ENCODE peak calls at places on chromosomes 4 and X, in five cellular contexts. One of them, this sample, is unnamed. For H4K20me1, the result is how much of the 10 kb centered on the place peaks cover.

GRCh38 chrX:47843363-47843762 is 6.7 kb downstream of the ZNF81 start:
- DNase-seq in hepatocyte: no peak
- DNase-seq in neural progenitor cell: no peak
- DNase-seq in GM23338: no peak
- DNase-seq in PC-3: no peak
- DNase-seq in this sample: no peak

GRCh38 chrX:30301977-30302376 is 7.2 kb downstream of the NR0B1 start:
- DNase-seq in hepatocyte: peak
- DNase-seq in neural progenitor cell: peak
- DNase-seq in GM23338: peak
- DNase-seq in PC-3: peak
- DNase-seq in this sample: no peak

GRCh38 chr4:163895369-163896005 is 401.0 kb downstream of the TMA16 start:
- DNase-seq in hepatocyte: no peak
- DNase-seq in neural progenitor cell: no peak
- DNase-seq in GM23338: no peak
- DNase-seq in PC-3: no peak
- DNase-seq in this sample: no peak

GRCh38 chrX:48180811-48181210 is 15.8 kb downstream of the SSX5 start:
- DNase-seq in hepatocyte: no peak
- DNase-seq in neural progenitor cell: no peak
- DNase-seq in GM23338: no peak
- DNase-seq in PC-3: no peak
- DNase-seq in this sample: no peak

GRCh38 chrX:115968436-115969252 is 201.9 kb upstream of the AGTR2 start:
- DNase-seq in hepatocyte: peak
- DNase-seq in neural progenitor cell: peak
- DNase-seq in GM23338: peak
- DNase-seq in PC-3: no peak
- DNase-seq in this sample: no peak

GRCh38 chr4:105060628-105061027 is 86.0 kb upstream of the TET2 start:
- DNase-seq in hepatocyte: no peak
- DNase-seq in neural progenitor cell: no peak
- DNase-seq in GM23338: no peak
- DNase-seq in PC-3: peak
- DNase-seq in this sample: no peak

GRCh38 chrX:23385242-23385641 is 50.6 kb downstream of the PTCHD1 start:
- DNase-seq in hepatocyte: no peak
- DNase-seq in neural progenitor cell: no peak
- DNase-seq in GM23338: no peak
- DNase-seq in PC-3: no peak
- DNase-seq in this sample: no peak

GRCh38 chrX:136847874-136848273 is 32.7 kb downstream of the RBMX start:
- DNase-seq in hepatocyte: no peak
- DNase-seq in neural progenitor cell: no peak
- DNase-seq in GM23338: no peak
- DNase-seq in PC-3: no peak
- DNase-seq in this sample: no peak

GRCh38 chr4:102094474-102094873 is 250.8 kb downstream of the SLC39A8 start:
- DNase-seq in hepatocyte: no peak
- DNase-seq in neural progenitor cell: no peak
- DNase-seq in GM23338: no peak
- DNase-seq in PC-3: no peak
- DNase-seq in this sample: no peak

DNA sequence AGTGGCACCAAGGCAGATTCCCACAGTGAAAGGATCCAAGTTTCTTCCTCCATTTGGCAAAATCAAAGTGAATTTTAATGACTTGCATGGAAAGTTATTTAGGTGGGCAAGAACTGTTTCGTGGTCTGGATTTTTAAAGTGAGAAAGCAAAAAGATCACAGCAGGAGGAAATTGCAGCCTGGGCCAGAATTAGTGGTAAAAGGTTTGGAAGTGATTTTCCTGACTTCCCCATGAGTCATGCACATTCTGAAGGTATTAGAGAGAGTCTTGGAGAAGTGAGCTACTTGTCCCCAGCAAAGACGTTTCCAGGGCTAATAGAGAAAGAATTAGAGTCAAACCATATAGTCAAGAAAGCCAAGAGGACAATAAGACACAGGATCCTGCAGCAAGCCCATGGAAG is 207.8 kb downstream of the ANTXR2 start:
- DNase-seq in hepatocyte: no peak
- DNase-seq in neural progenitor cell: no peak
- DNase-seq in GM23338: no peak
- DNase-seq in PC-3: peak
- DNase-seq in this sample: no peak
- H4K20me1 ChIP-seq in hepatocyte: under half
- H4K20me1 ChIP-seq in neural progenitor cell: under half
- H4K20me1 ChIP-seq in GM23338: under half
- H4K20me1 ChIP-seq in PC-3: under half
- H4K20me1 ChIP-seq in this sample: under half

DNA sequence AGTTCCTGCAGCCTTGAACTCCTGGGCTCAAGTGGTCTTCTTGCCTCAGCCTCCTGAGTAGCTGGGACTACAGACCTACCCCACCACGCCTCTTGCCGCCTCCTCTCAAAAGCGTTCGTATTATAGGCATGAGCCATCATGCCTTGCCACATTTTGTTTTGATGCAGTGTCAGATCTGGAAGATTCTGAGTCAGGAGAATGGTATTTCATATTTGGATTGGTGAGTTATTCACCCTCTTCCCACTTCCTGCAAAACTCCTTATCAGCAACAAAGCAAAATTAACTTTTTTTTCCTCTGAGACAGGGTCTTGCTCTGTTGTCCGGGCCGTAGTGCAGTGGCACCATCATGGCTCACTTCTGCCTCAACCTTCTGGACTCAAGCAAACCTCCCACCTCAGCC is 29.6 kb downstream of the REST start:
- DNase-seq in hepatocyte: no peak
- DNase-seq in neural progenitor cell: no peak
- DNase-seq in GM23338: no peak
- DNase-seq in PC-3: peak
- DNase-seq in this sample: no peak
- TF ChIP-seq EZH2phosphoT487 in hepatocyte: no peak
- TF ChIP-seq EZH2phosphoT487 in neural progenitor cell: no peak
- TF ChIP-seq EZH2phosphoT487 in GM23338: no peak
- TF ChIP-seq EZH2phosphoT487 in PC-3: no peak
- TF ChIP-seq EZH2phosphoT487 in this sample: no peak

DNA sequence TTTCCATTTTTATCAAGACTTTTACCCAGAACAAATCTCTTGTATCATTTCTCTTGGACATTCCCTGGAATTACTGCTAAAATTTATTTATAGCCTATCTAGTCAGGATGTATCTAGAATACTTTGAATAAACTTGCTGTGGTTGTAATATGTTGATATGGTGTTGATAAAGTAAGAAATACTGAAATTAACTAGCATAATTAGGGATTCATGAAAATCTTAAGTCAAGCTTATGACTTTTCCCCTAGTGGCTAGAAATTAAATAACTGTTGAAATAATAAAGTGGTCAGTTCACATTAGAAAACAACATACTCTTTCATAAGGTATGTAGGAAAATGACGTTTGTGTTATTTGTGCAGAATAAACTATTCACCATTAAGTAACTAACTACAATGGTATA is 73.1 kb upstream of the ANKRD50 start:
- DNase-seq in hepatocyte: no peak
- DNase-seq in neural progenitor cell: no peak
- DNase-seq in GM23338: no peak
- DNase-seq in PC-3: no peak
- DNase-seq in this sample: no peak
- TF ChIP-seq CTCF in hepatocyte: no peak
- TF ChIP-seq CTCF in neural progenitor cell: peak
- TF ChIP-seq CTCF in GM23338: peak
- TF ChIP-seq CTCF in PC-3: no peak
- TF ChIP-seq CTCF in this sample: peak

DNA sequence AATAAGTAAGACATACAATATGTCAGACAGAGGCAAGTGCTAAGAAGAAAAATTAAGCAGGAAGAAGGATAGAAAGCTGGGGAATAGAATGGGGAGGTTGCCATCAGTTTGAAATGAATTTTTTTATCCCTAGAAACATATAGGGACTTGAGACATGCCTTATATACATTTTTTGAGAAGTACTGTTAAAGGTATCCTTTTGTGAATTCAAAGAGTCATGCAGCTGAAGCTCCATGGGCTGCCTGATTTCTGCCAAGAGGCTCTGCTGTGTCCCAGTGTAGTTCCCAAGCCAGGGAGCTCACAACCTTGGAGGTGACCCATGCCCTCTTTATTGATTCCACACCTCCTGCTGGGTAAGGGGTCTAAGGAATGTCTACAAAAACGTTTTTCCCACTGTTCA is 564.6 kb upstream of the DIPK2B start:
- DNase-seq in hepatocyte: no peak
- DNase-seq in neural progenitor cell: no peak
- DNase-seq in GM23338: no peak
- DNase-seq in PC-3: no peak
- DNase-seq in this sample: no peak
- H4K20me1 ChIP-seq in hepatocyte: under half
- H4K20me1 ChIP-seq in neural progenitor cell: under half
- H4K20me1 ChIP-seq in GM23338: under half
- H4K20me1 ChIP-seq in PC-3: under half
- H4K20me1 ChIP-seq in this sample: under half

DNA sequence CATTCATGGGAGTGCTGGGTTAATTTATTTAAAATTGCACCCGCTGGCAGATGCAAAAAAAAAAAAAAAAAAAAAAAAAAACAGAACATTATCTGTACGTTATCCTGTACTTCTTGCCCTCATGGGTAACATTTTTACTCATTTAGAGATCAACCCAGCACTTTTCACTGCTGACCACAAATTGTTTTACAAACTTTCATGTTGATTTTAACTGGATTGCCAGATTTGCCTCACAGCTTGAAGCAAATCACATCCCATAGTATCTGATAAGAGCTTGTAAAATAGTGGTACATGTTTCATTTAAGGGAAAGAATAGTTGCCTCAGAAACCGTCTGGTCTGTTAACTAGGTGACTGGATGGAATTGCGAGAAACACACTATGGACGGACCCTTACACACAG is 640.8 kb downstream of the TRIML1 start:
- DNase-seq in hepatocyte: no peak
- DNase-seq in neural progenitor cell: no peak
- DNase-seq in GM23338: no peak
- DNase-seq in PC-3: no peak
- DNase-seq in this sample: no peak
- TF ChIP-seq EZH2phosphoT487 in hepatocyte: no peak
- TF ChIP-seq EZH2phosphoT487 in neural progenitor cell: no peak
- TF ChIP-seq EZH2phosphoT487 in GM23338: no peak
- TF ChIP-seq EZH2phosphoT487 in PC-3: no peak
- TF ChIP-seq EZH2phosphoT487 in this sample: no peak

DNA sequence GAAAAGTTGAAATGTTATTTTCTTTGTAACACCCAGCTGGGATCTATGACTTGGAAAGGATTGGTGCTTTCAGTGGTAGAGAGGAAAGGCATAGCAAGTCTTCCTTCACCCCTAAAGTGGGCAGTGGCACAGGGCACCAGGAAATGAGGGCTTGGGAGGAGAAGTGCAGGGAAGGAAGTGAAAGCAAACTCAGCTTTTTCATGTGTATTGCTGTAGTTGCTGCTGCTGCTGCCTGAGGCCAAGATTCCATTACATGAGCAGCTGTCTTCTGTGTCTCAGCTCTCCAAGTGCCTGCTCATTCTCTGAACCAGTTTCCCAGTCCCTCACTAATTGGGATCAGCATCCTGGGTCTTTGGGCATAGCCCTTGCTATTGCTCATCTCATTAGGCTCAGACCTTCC is 2.6 kb downstream of the HCCS start:
- DNase-seq in hepatocyte: no peak
- DNase-seq in neural progenitor cell: no peak
- DNase-seq in GM23338: no peak
- DNase-seq in PC-3: no peak
- DNase-seq in this sample: peak
- TF ChIP-seq CTCF in hepatocyte: no peak
- TF ChIP-seq CTCF in neural progenitor cell: no peak
- TF ChIP-seq CTCF in GM23338: no peak
- TF ChIP-seq CTCF in PC-3: no peak
- TF ChIP-seq CTCF in this sample: no peak

GRCh38 chrX:27555514-27555913 is 34.6 kb upstream of the DCAF8L2 start:
- DNase-seq in hepatocyte: peak
- DNase-seq in neural progenitor cell: peak
- DNase-seq in GM23338: peak
- DNase-seq in PC-3: peak
- DNase-seq in this sample: peak
- H4K20me1 ChIP-seq in hepatocyte: under half
- H4K20me1 ChIP-seq in neural progenitor cell: under half
- H4K20me1 ChIP-seq in GM23338: under half
- H4K20me1 ChIP-seq in PC-3: under half
- H4K20me1 ChIP-seq in this sample: under half

DNA sequence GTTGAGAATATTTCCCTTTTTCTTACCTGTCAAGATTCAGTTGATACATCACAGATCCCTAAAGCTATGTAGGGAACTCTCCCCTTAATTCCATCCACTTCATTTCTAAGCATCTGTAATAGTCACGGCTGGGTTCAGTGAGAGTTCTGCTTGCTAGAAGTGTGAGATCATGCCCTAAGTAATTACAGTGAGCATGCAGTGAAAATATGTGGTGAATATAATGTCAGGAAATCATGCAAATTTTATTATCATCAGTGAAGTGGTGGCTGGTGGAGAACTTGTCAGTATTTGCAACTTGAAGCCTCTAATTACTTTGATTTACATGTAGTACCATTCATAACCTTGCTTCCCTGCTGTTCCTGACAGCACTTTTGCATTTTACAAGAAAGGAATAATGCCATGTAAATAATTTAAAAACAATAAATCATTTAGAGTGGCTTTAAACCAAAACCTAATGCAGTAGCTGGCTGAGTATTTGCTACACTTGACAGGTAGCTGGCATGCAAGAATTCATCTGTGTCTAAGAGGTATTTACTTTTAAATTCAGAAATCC is 28.3 kb upstream of the CFAP299 start:
- DNase-seq in hepatocyte: peak
- DNase-seq in neural progenitor cell: no peak
- DNase-seq in GM23338: no peak
- DNase-seq in PC-3: no peak
- DNase-seq in this sample: no peak
- TF ChIP-seq EZH2phosphoT487 in hepatocyte: no peak
- TF ChIP-seq EZH2phosphoT487 in neural progenitor cell: no peak
- TF ChIP-seq EZH2phosphoT487 in GM23338: no peak
- TF ChIP-seq EZH2phosphoT487 in PC-3: no peak
- TF ChIP-seq EZH2phosphoT487 in this sample: no peak